ENCODE peak calls at places on chromosome 18, in four cellular contexts. O, R, F and M are unnamed samples.

GRCh38 chr18:65259403-65259802 is 491.4 kb upstream of the CDH7 start:
- DNase-seq in F (no peak), R (no peak), O (no peak), M (no peak)

GRCh38 chr18:59660976-59661743 is 36.1 kb downstream of the CCBE1 start:
- DNase-seq in R (peak; percentile 42), O (no peak), F (no peak), M (no peak)

GRCh38 chr18:69215151-69215550 is 185.5 kb upstream of the DOK6 start:
- DNase-seq in O (no peak), R (no peak), F (no peak), M (no peak)

GRCh38 chr18:45449761-45450227 is 165.5 kb upstream of the SLC14A2 start:
- DNase-seq in F (peak; percentile 38), R (no peak), O (peak; percentile 28), M (peak; percentile 58)

GRCh38 chr18:9711361-9712129 is 3.4 kb downstream of the RAB31 start:
- DNase-seq in F (no peak), R (no peak), O (no peak), M (no peak)

GRCh38 chr18:67932261-67932660 is 415.7 kb upstream of the DSEL start:
- DNase-seq in F (no peak), O (no peak), R (no peak), M (no peak)

GRCh38 chr18:46939998-46940571 is 22.7 kb downstream of the KATNAL2 start:
- DNase-seq in R (no peak), O (no peak), F (no peak), M (no peak)

GRCh38 chr18:45046961-45047360 is 366.3 kb downstream of the SETBP1 start:
- DNase-seq in R (no peak), F (no peak), O (no peak), M (no peak)

GRCh38 chr18:58025205-58025604 is 18.8 kb upstream of the NEDD4L start:
- DNase-seq in O (no peak), F (no peak), R (no peak), M (no peak)

GRCh38 chr18:51171625-51172024 is 25.9 kb downstream of the MEX3C start:
- DNase-seq in O (no peak), F (no peak), R (no peak), M (no peak)

GRCh38 chr18:22177496-22177866 is 8.1 kb downstream of the GATA6 start:
- DNase-seq in F (no peak), R (no peak), O (no peak), M (no peak)

GRCh38 chr18:37922162-37922561 is 356.6 kb upstream of the CELF4 start:
- DNase-seq in R (no peak), O (no peak), F (no peak), M (no peak)

GRCh38 chr18:48809365-48809764 is 141.4 kb downstream of the SMAD7 start:
- DNase-seq in F (no peak), R (no peak), O (no peak), M (no peak)
- H3K27ac ChIP-seq in F (no peak overlapping the region), R (no peak overlapping the region), O (no peak overlapping the region), M (no peak overlapping the region)

DNA sequence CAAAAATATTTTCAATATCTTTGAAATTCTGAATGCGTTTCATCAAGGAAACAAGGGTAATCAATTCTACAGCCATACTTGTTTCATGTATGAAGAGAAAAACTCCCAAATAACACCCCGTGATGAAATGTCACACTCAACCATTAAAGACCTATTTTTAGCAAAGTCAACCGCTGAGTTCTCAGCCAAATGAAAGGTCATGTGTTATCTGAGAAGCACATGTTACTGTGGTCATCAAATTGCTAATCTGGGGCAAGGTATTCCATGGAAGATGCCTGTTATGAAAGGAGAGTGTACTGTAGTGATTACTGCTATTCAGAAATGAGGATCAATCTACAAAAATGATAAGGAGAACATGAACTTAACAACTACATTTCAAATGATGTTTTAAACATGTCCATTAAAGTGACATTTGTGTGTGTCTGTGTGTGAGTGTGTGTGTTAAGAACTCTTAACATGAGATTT is 126.7 kb downstream of the BCL2 start:
- DNase-seq in O (no peak), F (no peak), R (no peak), M (no peak)
- H3K27ac ChIP-seq in O (no peak overlapping the region), F (no peak overlapping the region), R (no peak overlapping the region), M (no peak overlapping the region)

DNA sequence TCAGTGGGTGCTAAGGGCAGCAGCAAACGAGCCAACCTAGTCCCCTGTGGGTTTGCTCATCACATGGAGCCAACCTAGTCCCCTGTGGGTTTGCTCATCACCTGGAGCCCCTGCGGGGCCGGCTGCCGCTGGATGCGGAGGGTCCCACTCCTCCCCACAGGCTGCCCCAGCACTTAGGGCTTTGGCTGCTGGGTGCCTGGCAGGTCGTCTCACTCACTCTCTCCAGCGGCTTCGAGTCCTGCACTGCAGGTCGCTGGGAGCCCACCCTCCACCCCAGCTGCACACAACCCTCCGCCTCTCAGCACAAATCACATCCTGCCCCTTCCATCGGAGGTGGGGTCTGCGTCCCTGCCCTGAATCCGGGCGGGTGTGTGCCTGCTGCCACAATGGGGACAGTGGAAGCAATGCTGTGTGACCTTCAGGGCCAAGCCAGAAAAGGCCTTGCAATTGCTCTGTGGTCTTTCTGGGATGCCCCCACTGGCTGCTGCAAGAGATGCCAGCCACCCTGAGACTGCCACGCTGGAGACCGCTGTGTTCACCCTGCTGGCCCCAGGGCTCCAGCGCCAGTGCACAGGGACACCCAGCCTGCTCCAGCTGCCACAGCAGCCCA is 248.1 kb upstream of the SALL3 start:
- DNase-seq in R (no peak), F (no peak), O (peak; percentile 10), M (no peak)
- H3K27ac ChIP-seq in R (no peak overlapping the region), F (no peak overlapping the region), O (no peak overlapping the region), M (no peak overlapping the region)

GRCh38 chr18:11932393-11932792 is 24.3 kb upstream of the MPPE1 start:
- DNase-seq in O (no peak), R (no peak), F (no peak), M (no peak)

DNA sequence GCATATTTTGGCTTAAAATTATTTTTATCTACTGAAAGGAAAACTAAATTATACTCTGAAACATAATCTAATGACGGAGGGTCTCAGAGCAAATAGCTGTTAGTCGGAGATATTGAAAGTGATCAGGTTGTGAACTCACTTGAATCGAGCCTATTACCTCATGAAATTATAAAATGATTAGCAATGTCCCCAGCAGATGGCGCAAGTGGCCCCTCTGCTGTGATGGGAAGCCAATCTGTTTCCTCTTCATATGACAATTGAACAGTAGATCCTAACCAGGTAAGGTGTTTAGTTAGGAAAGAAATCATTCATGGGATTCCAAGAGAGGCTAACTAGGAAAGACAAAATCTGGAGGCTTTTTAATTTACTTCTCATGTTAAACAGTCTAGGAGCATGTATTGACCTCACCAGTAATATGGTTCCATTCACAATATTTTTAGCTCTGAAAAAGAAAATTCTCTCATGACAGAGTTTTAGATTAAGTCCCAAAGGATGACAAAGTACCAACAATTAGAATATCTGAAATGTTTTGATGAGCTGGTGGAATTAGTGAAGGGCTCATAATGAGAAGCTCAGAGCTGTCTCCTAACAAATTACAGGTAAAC is 29.9 kb upstream of the MPPE1 start:
- DNase-seq in R (peak; percentile 62), F (peak; percentile 85), O (peak; percentile 87), M (peak; percentile 75)
- H3K27ac ChIP-seq in R (no peak overlapping the region), F (no peak overlapping the region), O (no peak overlapping the region), M (no peak overlapping the region)

GRCh38 chr18:12008181-12008767 is 27.0 kb downstream of the IMPA2 start:
- DNase-seq in O (peak; percentile 64), R (no peak), F (peak; percentile 72), M (no peak)

GRCh38 chr18:12008842-12009580 is 27.7 kb downstream of the IMPA2 start:
- DNase-seq in O (no peak), R (no peak), F (peak; percentile 57), M (no peak)

GRCh38 chr18:12011199-12011961 is 30.1 kb downstream of the IMPA2 start:
- DNase-seq in F (no peak), O (no peak), R (no peak), M (no peak)

GRCh38 chr18:12010187-12010802 is 29.0 kb downstream of the IMPA2 start:
- DNase-seq in R (no peak), O (peak; percentile 66), F (peak; percentile 56), M (no peak)

DNA sequence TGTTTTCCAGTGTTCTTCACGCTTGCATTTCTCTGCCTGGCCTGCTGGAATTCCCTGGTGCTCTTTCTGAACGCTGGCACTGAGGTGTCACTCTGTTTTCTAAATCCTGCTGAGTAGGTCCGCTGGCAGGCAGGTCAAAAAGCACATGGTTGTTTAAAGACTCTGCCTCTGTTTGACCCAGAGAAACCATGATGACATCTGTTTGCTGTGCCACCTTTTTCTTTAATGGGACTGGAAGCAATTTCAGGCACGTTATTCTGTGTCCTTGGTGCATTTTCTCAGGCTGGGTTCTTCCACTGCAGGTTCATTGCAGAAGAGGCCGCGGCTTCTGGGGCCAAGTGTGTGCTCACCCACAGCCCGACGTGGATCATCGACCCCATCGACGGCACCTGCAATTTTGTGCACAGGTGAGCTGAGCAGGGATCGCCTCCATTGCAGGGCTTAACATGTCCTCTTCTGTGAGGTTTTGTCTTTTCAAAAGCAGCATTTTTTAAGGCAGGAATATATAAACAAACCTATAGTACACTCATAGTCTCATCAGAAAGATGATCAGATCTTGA is 28.4 kb downstream of the IMPA2 start:
- DNase-seq in O (no peak), F (no peak), R (no peak), M (no peak)
- H3K27ac ChIP-seq in O (peak overlapping the region; percentile 80), F (peak overlapping the region; percentile 91), R (no peak overlapping the region), M (peak overlapping the region; percentile 20)